ENCODE peak calls at places on chromosomes 5 and 9, in six cellular contexts. P is A673, T is uterus, O is A549, Y is PC-3, Q is left ventricle myocardium inferior. A is an unnamed sample.

GRCh38 chr9:96417051-96417586 is 1.1 kb downstream of the ZNF367 start:
- DNase-seq in Q (peak), P (peak), T (peak), Y (peak), O (peak), A (peak)

GRCh38 chr5:168023190-168023589 is 268.3 kb upstream of the WWC1 start:
- DNase-seq in T (peak), Y (no peak), Q (peak), P (peak), O (no peak), A (no peak)

GRCh38 chr9:113228130-113228665 is 6.9 kb downstream of the SLC31A1 start:
- DNase-seq in T (no peak), P (no peak), Y (no peak), O (no peak), Q (no peak), A (no peak)

GRCh38 chr9:5832093-5832542 is 799 bp downstream of the ERMP1 start:
- DNase-seq in P (peak), O (peak), Q (no peak), Y (no peak), T (no peak), A (no peak)

GRCh38 chr9:27471789-27472585 is 52.1 kb upstream of the IFNK start:
- DNase-seq in O (no peak), P (no peak), T (peak), Q (peak), Y (no peak), A (no peak)

GRCh38 chr5:76742586-76742985 is 26.7 kb downstream of the F2R start:
- DNase-seq in O (no peak), Y (no peak), T (no peak), Q (no peak), P (no peak), A (no peak)

GRCh38 chr5:79576606-79577289 is 35.5 kb upstream of the TENT2 start:
- DNase-seq in Y (no peak), P (no peak), O (no peak), Q (no peak), T (no peak), A (no peak)

GRCh38 chr9:77714077-77714549 is 66.0 kb upstream of the GNA14 start:
- DNase-seq in P (peak), Y (no peak), Q (no peak), O (no peak), T (no peak), A (no peak)

GRCh38 chr9:126633881-126634558 is 20.3 kb downstream of the LMX1B start:
- DNase-seq in O (no peak), Y (no peak), P (no peak), Q (no peak), T (no peak), A (no peak)

GRCh38 chr9:69397384-69398214 is 72.6 kb downstream of the ENTREP1 start:
- DNase-seq in O (no peak), Q (no peak), P (no peak), T (no peak), Y (peak), A (no peak)

GRCh38 chr9:33162721-33163311 is 4.3 kb downstream of the B4GALT1 start:
- DNase-seq in O (peak), Y (peak), Q (peak), T (peak), P (peak), A (no peak)

GRCh38 chr5:113204525-113205161 is 228.0 kb downstream of the DCP2 start:
- DNase-seq in T (peak), Y (peak), P (no peak), O (no peak), Q (peak), A (peak)

GRCh38 chr9:93202919-93203712 is 19.2 kb downstream of the WNK2 start:
- DNase-seq in O (no peak), P (no peak), Y (no peak), T (no peak), Q (no peak), A (no peak)

GRCh38 chr9:34560574-34561229 is 28.8 kb downstream of the CNTFR start:
- DNase-seq in Q (no peak), P (no peak), T (no peak), O (no peak), Y (no peak), A (no peak)

GRCh38 chr5:178326054-178326715 is 93.6 kb upstream of the PHYKPL start:
- DNase-seq in O (no peak), Q (no peak), P (peak), T (peak), Y (no peak), A (no peak)

GRCh38 chr5:127660048-127660733 is 11.3 kb downstream of the CTXN3 start:
- DNase-seq in Y (no peak), O (no peak), T (no peak), P (no peak), Q (no peak), A (no peak)

GRCh38 chr5:34564706-34565235 is 91.4 kb upstream of the RAI14 start:
- DNase-seq in Q (peak), O (no peak), T (peak), P (no peak), Y (peak), A (no peak)

GRCh38 chr9:129487658-129488483 is 133.0 kb downstream of the C9orf50 start:
- DNase-seq in Q (peak), P (peak), O (no peak), T (no peak), Y (no peak), A (no peak)

GRCh38 chr5:69416180-69416579 is 1.3 kb downstream of the MARVELD2 start:
- DNase-seq in Q (no peak), Y (no peak), P (no peak), T (no peak), O (no peak), A (no peak)

GRCh38 chr5:110951373-110951791 is 120.1 kb upstream of the TSLP start:
- DNase-seq in Y (peak), Q (no peak), T (no peak), P (no peak), O (no peak), A (peak)

GRCh38 chr5:155053482-155053881 is 39.9 kb downstream of the KIF4B start:
- DNase-seq in Q (no peak), Y (no peak), P (no peak), T (no peak), O (no peak), A (no peak)

GRCh38 chr5:40798012-40798855 is at the start of gene PRKAA1:
- DNase-seq in Y (peak), O (peak), P (peak), T (peak), Q (peak), A (peak)

GRCh38 chr9:121609845-121610637 is 41.4 kb upstream of the DAB2IP start:
- DNase-seq in P (no peak), T (peak), Q (no peak), O (peak), Y (peak), A (peak)

DNA sequence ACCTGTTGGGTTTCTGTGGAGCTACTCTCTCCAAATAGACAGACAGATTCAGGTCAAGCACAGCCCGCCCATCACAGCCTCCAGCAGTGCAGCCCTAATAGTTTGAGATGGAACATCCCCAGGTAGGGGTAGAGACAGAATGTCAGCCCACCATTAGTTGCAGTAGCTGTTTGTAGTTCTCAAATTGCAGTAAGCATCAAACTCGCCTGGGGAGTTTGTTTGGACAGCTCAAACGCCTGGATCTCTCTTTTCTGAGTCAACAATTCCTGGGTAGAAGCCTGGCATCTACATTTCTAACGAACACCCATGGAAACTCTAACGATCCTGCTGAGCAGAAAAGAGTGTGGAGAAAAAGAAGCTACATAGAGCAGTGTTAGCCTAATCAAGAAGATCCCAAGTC is 59.3 kb downstream of the ADAMTS16 start:
- DNase-seq in T (no peak), Q (no peak), O (no peak), Y (no peak), P (no peak), A (no peak)
- H3K27ac ChIP-seq in T (no peak), Q (no peak), O (no peak), Y (no peak), P (no peak), A (no peak)

DNA sequence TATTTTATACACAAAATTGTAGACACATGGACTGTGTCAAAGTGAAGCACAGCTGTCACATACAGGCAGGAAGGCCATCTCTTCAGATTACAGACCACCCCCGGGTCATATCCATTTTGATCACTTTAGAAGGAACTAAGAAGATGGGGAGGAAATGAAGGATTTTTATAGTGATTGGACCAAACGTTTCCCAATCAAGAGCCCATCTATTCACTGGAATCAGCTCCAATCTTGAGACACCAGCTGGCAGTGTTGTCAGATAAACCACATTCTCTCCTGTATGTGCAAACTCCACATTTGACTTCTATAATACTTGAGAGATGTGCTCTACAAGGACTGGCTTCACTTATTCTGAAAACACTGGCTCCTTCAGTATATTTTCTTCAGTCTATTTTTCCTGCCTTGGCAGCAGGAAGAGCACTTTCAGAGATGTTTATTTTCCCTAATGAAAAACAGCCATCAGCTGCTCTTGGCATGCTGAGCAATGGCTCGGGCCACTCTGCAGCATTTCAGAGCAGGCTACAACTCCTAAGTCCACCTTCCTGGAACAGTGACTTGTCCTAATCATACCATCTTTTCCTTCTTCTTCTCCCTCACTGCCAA is 96.8 kb upstream of the FSTL4 start:
- DNase-seq in P (no peak), O (no peak), T (no peak), Q (no peak), Y (no peak), A (no peak)
- TF ChIP-seq CTCF in P (no peak), O (no peak), T (no peak), Q (no peak), Y (no peak), A (no peak)

GRCh38 chr5:73448451-73449136 is at the start of gene FOXD1:
- DNase-seq in P (peak), Y (peak), O (peak), T (peak), Q (peak), A (peak)
- H3K27ac ChIP-seq in P (no peak), Y (peak), O (peak), T (no peak), Q (no peak), A (peak)

DNA sequence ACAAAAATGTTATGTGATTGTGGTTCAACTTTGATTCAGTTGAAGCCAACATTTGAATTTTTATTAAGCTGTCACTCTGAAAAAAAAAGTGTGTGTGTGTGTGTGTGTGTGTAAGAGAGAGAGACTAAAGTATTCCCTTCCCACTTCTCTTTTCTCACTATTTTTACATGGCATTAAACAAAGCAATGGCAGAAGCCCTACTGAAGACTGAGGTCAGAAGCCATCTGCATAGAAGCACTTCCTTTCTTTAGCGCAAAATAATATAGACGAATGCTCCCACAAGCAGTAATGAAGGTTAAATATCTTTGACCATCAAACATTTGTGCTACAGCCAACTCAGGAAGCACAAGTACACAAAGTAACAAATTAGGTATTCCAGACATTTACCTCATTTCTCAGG is 540.5 kb downstream of the KCTD16 start:
- DNase-seq in T (no peak), Y (no peak), P (no peak), O (no peak), Q (no peak), A (no peak)
- TF ChIP-seq CTCF in T (no peak), Y (no peak), P (no peak), O (no peak), Q (no peak), A (no peak)

GRCh38 chr9:29974197-29974596 is 2400.9 kb upstream of the C9orf72 start:
- DNase-seq in Y (peak), P (no peak), O (no peak), T (no peak), Q (no peak), A (no peak)

GRCh38 chr9:29976981-29977380 is 2403.7 kb upstream of the C9orf72 start:
- DNase-seq in Q (no peak), T (no peak), P (peak), Y (no peak), O (no peak), A (no peak)
- H3K27ac ChIP-seq in Q (no peak), T (no peak), P (no peak), Y (no peak), O (no peak), A (no peak)

DNA sequence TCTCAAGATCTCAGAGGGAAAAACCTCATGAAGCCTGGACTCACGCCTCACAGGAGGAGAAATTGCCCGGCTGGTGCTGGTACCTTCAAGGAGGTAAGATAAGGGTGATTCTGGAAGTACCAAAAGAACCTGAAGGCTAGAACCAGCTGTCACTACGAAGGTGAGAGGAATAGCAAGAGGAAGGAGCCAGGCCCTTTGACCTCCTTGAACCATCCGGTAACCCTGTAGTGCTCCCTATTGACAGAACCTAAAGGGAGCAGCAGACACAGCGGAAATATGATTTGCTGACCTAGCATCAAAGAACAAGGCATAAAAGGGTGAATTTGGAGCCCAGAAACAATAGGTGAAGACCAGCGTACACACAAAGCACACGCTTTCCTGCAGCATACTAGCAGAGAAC is 92.2 kb downstream of the DOCK8 start:
- DNase-seq in Q (no peak), T (no peak), O (no peak), Y (peak), P (no peak), A (no peak)
- TF ChIP-seq CTCF in Q (no peak), T (no peak), O (peak), Y (peak), P (peak), A (no peak)

GRCh38 chr9:134455537-134455936 is 129.3 kb downstream of the RXRA start:
- DNase-seq in P (no peak), T (no peak), O (no peak), Y (no peak), Q (no peak), A (no peak)
- H3K27ac ChIP-seq in P (peak), T (peak), O (peak), Y (peak), Q (peak), A (peak)

GRCh38 chr5:147690595-147690994 is 91.9 kb downstream of the JAKMIP2 start:
- DNase-seq in P (no peak), Y (peak), O (no peak), Q (no peak), T (no peak), A (peak)
- TF ChIP-seq CTCF in P (peak), Y (peak), O (no peak), Q (peak), T (no peak), A (no peak)

DNA sequence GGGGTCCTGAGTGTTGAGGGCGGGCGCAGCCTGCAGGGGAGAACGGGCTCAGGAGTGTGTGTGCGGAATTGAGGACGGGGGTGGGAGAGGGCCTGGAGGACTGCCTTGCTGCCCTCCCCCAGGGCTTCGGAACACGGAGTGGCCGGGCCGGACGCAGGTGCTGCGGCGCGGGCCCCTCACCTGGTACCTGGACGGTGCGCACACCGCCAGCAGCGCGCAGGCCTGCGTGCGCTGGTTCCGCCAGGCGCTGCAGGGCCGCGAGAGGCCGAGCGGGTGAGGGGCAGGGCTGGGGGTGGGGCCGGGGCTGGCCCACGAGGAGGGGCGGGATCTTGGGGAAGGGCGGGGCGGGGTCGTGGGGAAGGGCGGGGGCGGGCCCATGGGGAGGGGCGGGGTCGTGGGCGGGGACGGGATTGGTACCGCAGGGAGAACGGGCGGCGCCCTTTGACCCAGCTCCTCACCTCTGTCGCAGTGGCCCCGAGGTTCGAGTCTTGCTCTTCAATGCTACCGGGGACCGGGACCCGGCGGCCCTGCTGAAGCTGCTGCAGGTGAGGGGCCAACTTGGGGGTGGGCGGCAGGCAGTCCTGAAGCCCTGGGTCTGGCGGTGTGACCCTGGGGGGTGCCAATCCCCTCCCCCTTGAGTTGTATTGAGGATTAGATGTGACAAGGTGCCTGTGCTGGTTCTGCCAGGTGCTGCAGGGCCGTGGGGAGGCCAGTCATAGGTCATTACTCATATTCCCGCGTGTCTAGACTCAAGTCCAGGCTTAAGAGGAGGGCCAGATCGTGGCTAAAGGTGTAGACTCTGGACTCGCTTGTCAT is 7.1 kb downstream of the FPGS start:
- DNase-seq in O (no peak), P (no peak), Y (no peak), Q (no peak), T (no peak), A (peak)
- H3K27ac ChIP-seq in O (no peak), P (no peak), Y (no peak), Q (peak), T (peak), A (peak)

DNA sequence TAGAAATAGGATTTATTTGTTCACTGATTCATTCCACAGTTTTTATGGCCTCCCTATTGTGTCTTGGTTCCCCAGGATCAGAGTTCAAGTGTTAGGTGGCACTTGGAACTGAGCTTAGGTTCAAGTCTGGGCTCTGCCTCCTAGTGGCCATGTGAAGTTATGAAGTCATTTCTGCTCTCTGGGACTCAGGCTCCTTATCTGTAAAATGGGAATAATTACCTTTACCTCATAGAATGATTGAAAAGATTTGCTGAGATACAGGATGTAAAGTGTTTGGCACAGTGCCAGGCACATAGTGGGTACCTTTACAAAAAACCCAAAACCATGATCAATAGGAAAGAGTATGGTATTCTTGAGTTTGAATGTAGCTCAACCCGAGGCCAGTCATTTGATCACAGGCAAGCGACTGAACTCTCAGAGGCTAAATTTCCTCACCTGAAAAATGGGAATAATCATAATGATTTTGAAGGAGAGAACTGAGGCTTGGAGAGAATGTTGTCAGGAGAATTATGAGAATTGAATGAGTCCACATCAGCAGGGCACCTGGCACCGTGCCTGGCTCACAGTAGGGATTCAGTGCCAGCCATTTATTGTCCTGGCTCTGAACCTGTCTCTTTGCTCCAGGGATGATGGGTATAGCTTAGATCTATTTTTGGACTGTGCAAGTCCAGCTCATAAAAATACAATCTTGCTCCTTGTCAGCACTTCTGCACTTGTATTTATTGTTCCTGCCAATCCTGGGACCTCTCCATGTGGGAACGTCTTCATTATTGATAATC is 10.7 kb downstream of the NSG2 start:
- DNase-seq in T (no peak), P (peak), Q (peak), O (no peak), Y (peak), A (no peak)
- TF ChIP-seq CTCF in T (no peak), P (peak), Q (no peak), O (no peak), Y (peak), A (no peak)